ENCODE peak calls at places on chromosomes 4 and X, in six cellular contexts. One of them, this sample, is unnamed.

GRCh38 chr4:56250801-56251200 is 136.5 kb downstream of the AASDH start:
- DNase-seq in PC-3: no peak
- DNase-seq in CD4-positive, alpha-beta T cell: no peak
- DNase-seq in dorsolateral prefrontal cortex: no peak
- DNase-seq in fibroblast of lung: no peak
- DNase-seq in AG09309: no peak
- DNase-seq in this sample: no peak

GRCh38 chrX:123504047-123504446 is 228.8 kb downstream of the THOC2 start:
- DNase-seq in PC-3: no peak
- DNase-seq in CD4-positive, alpha-beta T cell: no peak
- DNase-seq in dorsolateral prefrontal cortex: no peak
- DNase-seq in fibroblast of lung: no peak
- DNase-seq in AG09309: no peak
- DNase-seq in this sample: no peak

GRCh38 chr4:81428002-81428401 is 43.7 kb downstream of the RASGEF1B start:
- DNase-seq in PC-3: no peak
- DNase-seq in CD4-positive, alpha-beta T cell: no peak
- DNase-seq in dorsolateral prefrontal cortex: no peak
- DNase-seq in fibroblast of lung: no peak
- DNase-seq in AG09309: no peak
- DNase-seq in this sample: no peak

GRCh38 chr4:8435656-8436121 is 4.8 kb downstream of the ACOX3 start:
- DNase-seq in PC-3: no peak
- DNase-seq in CD4-positive, alpha-beta T cell: peak
- DNase-seq in dorsolateral prefrontal cortex: no peak
- DNase-seq in fibroblast of lung: peak
- DNase-seq in AG09309: no peak
- DNase-seq in this sample: peak

GRCh38 chr4:132228676-132229075 is 920.4 kb upstream of the PCDH10 start:
- DNase-seq in PC-3: no peak
- DNase-seq in CD4-positive, alpha-beta T cell: no peak
- DNase-seq in dorsolateral prefrontal cortex: no peak
- DNase-seq in fibroblast of lung: no peak
- DNase-seq in AG09309: no peak
- DNase-seq in this sample: no peak

GRCh38 chr4:134585972-134586371 is 384.4 kb upstream of the PABPC4L start:
- DNase-seq in PC-3: no peak
- DNase-seq in CD4-positive, alpha-beta T cell: no peak
- DNase-seq in dorsolateral prefrontal cortex: no peak
- DNase-seq in fibroblast of lung: no peak
- DNase-seq in AG09309: no peak
- DNase-seq in this sample: no peak

GRCh38 chr4:52701207-52701606 is 42.1 kb upstream of the USP46 start:
- DNase-seq in PC-3: no peak
- DNase-seq in CD4-positive, alpha-beta T cell: no peak
- DNase-seq in dorsolateral prefrontal cortex: no peak
- DNase-seq in fibroblast of lung: no peak
- DNase-seq in AG09309: no peak
- DNase-seq in this sample: peak

GRCh38 chr4:157701695-157701994 is 471.2 kb downstream of the GASK1B start:
- DNase-seq in PC-3: peak
- DNase-seq in CD4-positive, alpha-beta T cell: no peak
- DNase-seq in dorsolateral prefrontal cortex: no peak
- DNase-seq in fibroblast of lung: no peak
- DNase-seq in AG09309: no peak
- DNase-seq in this sample: no peak

GRCh38 chr4:81499840-81500239 is 28.1 kb upstream of the RASGEF1B start:
- DNase-seq in PC-3: no peak
- DNase-seq in CD4-positive, alpha-beta T cell: no peak
- DNase-seq in dorsolateral prefrontal cortex: no peak
- DNase-seq in fibroblast of lung: no peak
- DNase-seq in AG09309: no peak
- DNase-seq in this sample: no peak

GRCh38 chrX:53116101-53116500 is 22.2 kb downstream of the KANTR start:
- DNase-seq in PC-3: no peak
- DNase-seq in CD4-positive, alpha-beta T cell: no peak
- DNase-seq in dorsolateral prefrontal cortex: no peak
- DNase-seq in fibroblast of lung: peak
- DNase-seq in AG09309: no peak
- DNase-seq in this sample: no peak

GRCh38 chr4:168612435-168613139 is 115.7 kb downstream of the PALLD start:
- DNase-seq in PC-3: peak
- DNase-seq in CD4-positive, alpha-beta T cell: no peak
- DNase-seq in dorsolateral prefrontal cortex: no peak
- DNase-seq in fibroblast of lung: peak
- DNase-seq in AG09309: no peak
- DNase-seq in this sample: no peak

GRCh38 chr4:126182801-126183200 is 868.0 kb downstream of the FAT4 start:
- DNase-seq in PC-3: no peak
- DNase-seq in CD4-positive, alpha-beta T cell: no peak
- DNase-seq in dorsolateral prefrontal cortex: no peak
- DNase-seq in fibroblast of lung: peak
- DNase-seq in AG09309: no peak
- DNase-seq in this sample: no peak

GRCh38 chr4:174437324-174437723 is 85.0 kb downstream of the HPGD start:
- DNase-seq in PC-3: peak
- DNase-seq in CD4-positive, alpha-beta T cell: no peak
- DNase-seq in dorsolateral prefrontal cortex: no peak
- DNase-seq in fibroblast of lung: peak
- DNase-seq in AG09309: peak
- DNase-seq in this sample: no peak

GRCh38 chr4:75547647-75548387 is 8.0 kb upstream of the ODAPH start:
- DNase-seq in PC-3: no peak
- DNase-seq in CD4-positive, alpha-beta T cell: no peak
- DNase-seq in dorsolateral prefrontal cortex: no peak
- DNase-seq in fibroblast of lung: peak
- DNase-seq in AG09309: no peak
- DNase-seq in this sample: no peak

GRCh38 chr4:98996056-98996941 is 778 bp downstream of the METAP1 start:
- DNase-seq in PC-3: peak
- DNase-seq in CD4-positive, alpha-beta T cell: no peak
- DNase-seq in dorsolateral prefrontal cortex: no peak
- DNase-seq in fibroblast of lung: peak
- DNase-seq in AG09309: no peak
- DNase-seq in this sample: peak

GRCh38 chr4:165461176-165461835 is 82.5 kb downstream of the CPE start:
- DNase-seq in PC-3: no peak
- DNase-seq in CD4-positive, alpha-beta T cell: no peak
- DNase-seq in dorsolateral prefrontal cortex: no peak
- DNase-seq in fibroblast of lung: peak
- DNase-seq in AG09309: peak
- DNase-seq in this sample: no peak

GRCh38 chr4:47945930-47946726 is 31.7 kb upstream of the NFXL1 start:
- DNase-seq in PC-3: no peak
- DNase-seq in CD4-positive, alpha-beta T cell: no peak
- DNase-seq in dorsolateral prefrontal cortex: no peak
- DNase-seq in fibroblast of lung: no peak
- DNase-seq in AG09309: no peak
- DNase-seq in this sample: no peak
- TF ChIP-seq CTCF in PC-3: no peak
- TF ChIP-seq CTCF in CD4-positive, alpha-beta T cell: no peak
- TF ChIP-seq CTCF in dorsolateral prefrontal cortex: no peak
- TF ChIP-seq CTCF in fibroblast of lung: peak
- TF ChIP-seq CTCF in AG09309: no peak
- TF ChIP-seq CTCF in this sample: no peak

GRCh38 chrX:34612036-34612435 is 45.0 kb downstream of the TMEM47 start:
- DNase-seq in PC-3: no peak
- DNase-seq in CD4-positive, alpha-beta T cell: no peak
- DNase-seq in dorsolateral prefrontal cortex: no peak
- DNase-seq in fibroblast of lung: peak
- DNase-seq in AG09309: no peak
- DNase-seq in this sample: no peak
- TF ChIP-seq CTCF in PC-3: no peak
- TF ChIP-seq CTCF in CD4-positive, alpha-beta T cell: no peak
- TF ChIP-seq CTCF in dorsolateral prefrontal cortex: no peak
- TF ChIP-seq CTCF in fibroblast of lung: no peak
- TF ChIP-seq CTCF in AG09309: no peak
- TF ChIP-seq CTCF in this sample: no peak

GRCh38 chr4:70530997-70531396 is 12.6 kb downstream of the AMTN start:
- DNase-seq in PC-3: no peak
- DNase-seq in CD4-positive, alpha-beta T cell: no peak
- DNase-seq in dorsolateral prefrontal cortex: no peak
- DNase-seq in fibroblast of lung: no peak
- DNase-seq in AG09309: no peak
- DNase-seq in this sample: no peak

GRCh38 chr4:70533791-70534190 is 15.4 kb downstream of the AMTN start:
- DNase-seq in PC-3: no peak
- DNase-seq in CD4-positive, alpha-beta T cell: no peak
- DNase-seq in dorsolateral prefrontal cortex: no peak
- DNase-seq in fibroblast of lung: no peak
- DNase-seq in AG09309: no peak
- DNase-seq in this sample: no peak

GRCh38 chr4:70533211-70533610 is 14.8 kb downstream of the AMTN start:
- DNase-seq in PC-3: no peak
- DNase-seq in CD4-positive, alpha-beta T cell: no peak
- DNase-seq in dorsolateral prefrontal cortex: no peak
- DNase-seq in fibroblast of lung: no peak
- DNase-seq in AG09309: no peak
- DNase-seq in this sample: no peak

DNA sequence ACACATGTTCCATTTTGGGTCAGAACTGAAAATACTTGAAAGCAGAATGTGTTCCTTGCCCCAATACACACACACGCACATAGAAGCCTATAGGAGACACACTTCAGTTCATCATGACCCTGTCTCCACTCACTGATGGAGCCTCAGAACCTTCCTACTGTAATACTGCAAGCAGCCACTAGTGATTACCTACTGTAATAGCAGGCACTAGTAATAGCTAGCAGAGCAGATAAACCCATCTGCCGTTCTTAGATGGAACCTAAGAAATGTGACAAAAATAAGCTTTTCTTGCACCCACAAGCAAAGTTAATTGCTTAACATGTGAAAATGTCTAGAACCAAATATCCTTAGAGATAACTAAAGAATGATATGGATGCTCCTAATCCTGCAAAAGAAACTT is 13.6 kb downstream of the AMTN start:
- DNase-seq in PC-3: peak
- DNase-seq in CD4-positive, alpha-beta T cell: no peak
- DNase-seq in dorsolateral prefrontal cortex: no peak
- DNase-seq in fibroblast of lung: no peak
- DNase-seq in AG09309: no peak
- DNase-seq in this sample: no peak
- TF ChIP-seq CTCF in PC-3: peak
- TF ChIP-seq CTCF in CD4-positive, alpha-beta T cell: no peak
- TF ChIP-seq CTCF in dorsolateral prefrontal cortex: no peak
- TF ChIP-seq CTCF in fibroblast of lung: no peak
- TF ChIP-seq CTCF in AG09309: peak
- TF ChIP-seq CTCF in this sample: no peak

GRCh38 chr4:182808673-182809416 is 108.3 kb downstream of the DCTD start:
- DNase-seq in PC-3: peak
- DNase-seq in CD4-positive, alpha-beta T cell: peak
- DNase-seq in dorsolateral prefrontal cortex: no peak
- DNase-seq in fibroblast of lung: no peak
- DNase-seq in AG09309: peak
- DNase-seq in this sample: peak

GRCh38 chr4:182810103-182810605 is 107.0 kb downstream of the DCTD start:
- DNase-seq in PC-3: no peak
- DNase-seq in CD4-positive, alpha-beta T cell: no peak
- DNase-seq in dorsolateral prefrontal cortex: no peak
- DNase-seq in fibroblast of lung: no peak
- DNase-seq in AG09309: no peak
- DNase-seq in this sample: no peak

GRCh38 chr4:182807841-182808548 is 109.2 kb downstream of the DCTD start:
- DNase-seq in PC-3: no peak
- DNase-seq in CD4-positive, alpha-beta T cell: no peak
- DNase-seq in dorsolateral prefrontal cortex: no peak
- DNase-seq in fibroblast of lung: no peak
- DNase-seq in AG09309: no peak
- DNase-seq in this sample: no peak

GRCh38 chr4:182807346-182807745 is 109.8 kb downstream of the DCTD start:
- DNase-seq in PC-3: no peak
- DNase-seq in CD4-positive, alpha-beta T cell: no peak
- DNase-seq in dorsolateral prefrontal cortex: no peak
- DNase-seq in fibroblast of lung: no peak
- DNase-seq in AG09309: no peak
- DNase-seq in this sample: no peak

DNA sequence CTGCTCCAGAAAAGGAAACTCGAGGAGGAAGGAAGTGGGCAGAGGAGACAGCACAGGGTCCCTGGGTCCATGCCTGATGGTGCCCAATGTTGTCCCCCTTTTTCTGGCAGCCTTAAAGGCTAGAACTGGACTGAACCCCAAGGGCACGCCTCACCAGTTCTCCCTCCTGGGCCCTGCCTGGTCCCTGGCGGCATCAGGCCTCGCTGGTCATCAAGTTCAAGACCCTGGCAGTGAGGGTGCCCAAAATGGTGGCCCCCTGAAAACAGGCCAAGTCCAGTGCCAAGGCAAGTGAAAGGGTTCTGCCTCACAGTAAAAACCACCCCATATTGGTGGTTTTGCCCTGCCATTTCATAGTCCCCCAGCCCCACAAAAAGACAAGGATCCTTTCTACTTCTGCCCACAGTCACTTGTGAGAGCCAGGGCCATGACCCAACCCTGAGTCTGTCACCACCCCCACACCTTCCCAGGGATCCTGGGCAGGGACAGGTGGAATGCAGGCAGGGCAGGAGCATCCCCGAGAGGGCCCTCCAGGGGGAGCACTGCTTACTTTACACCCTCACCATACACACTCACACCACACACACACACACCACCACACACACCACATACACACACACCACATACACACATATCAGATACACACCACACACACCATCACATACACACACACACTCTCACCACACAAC is 107.6 kb downstream of the DCTD start:
- DNase-seq in PC-3: peak
- DNase-seq in CD4-positive, alpha-beta T cell: no peak
- DNase-seq in dorsolateral prefrontal cortex: no peak
- DNase-seq in fibroblast of lung: no peak
- DNase-seq in AG09309: no peak
- DNase-seq in this sample: peak
- TF ChIP-seq CTCF in PC-3: peak
- TF ChIP-seq CTCF in CD4-positive, alpha-beta T cell: no peak
- TF ChIP-seq CTCF in dorsolateral prefrontal cortex: no peak
- TF ChIP-seq CTCF in fibroblast of lung: no peak
- TF ChIP-seq CTCF in AG09309: peak
- TF ChIP-seq CTCF in this sample: peak

GRCh38 chr4:10096201-10096975 is 20.2 kb downstream of the WDR1 start:
- DNase-seq in PC-3: peak
- DNase-seq in CD4-positive, alpha-beta T cell: peak
- DNase-seq in dorsolateral prefrontal cortex: no peak
- DNase-seq in fibroblast of lung: peak
- DNase-seq in AG09309: peak
- DNase-seq in this sample: peak
- TF ChIP-seq CTCF in PC-3: no peak
- TF ChIP-seq CTCF in CD4-positive, alpha-beta T cell: no peak
- TF ChIP-seq CTCF in dorsolateral prefrontal cortex: no peak
- TF ChIP-seq CTCF in fibroblast of lung: no peak
- TF ChIP-seq CTCF in AG09309: no peak
- TF ChIP-seq CTCF in this sample: no peak

GRCh38 chrX:80282535-80282934 is 137.7 kb upstream of the TENT5D start:
- DNase-seq in PC-3: peak
- DNase-seq in CD4-positive, alpha-beta T cell: no peak
- DNase-seq in dorsolateral prefrontal cortex: no peak
- DNase-seq in fibroblast of lung: no peak
- DNase-seq in AG09309: no peak
- DNase-seq in this sample: no peak

GRCh38 chrX:80290834-80291233 is 129.4 kb upstream of the TENT5D start:
- DNase-seq in PC-3: no peak
- DNase-seq in CD4-positive, alpha-beta T cell: no peak
- DNase-seq in dorsolateral prefrontal cortex: no peak
- DNase-seq in fibroblast of lung: no peak
- DNase-seq in AG09309: no peak
- DNase-seq in this sample: no peak

GRCh38 chrX:80285131-80285773 is 135.0 kb upstream of the TENT5D start:
- DNase-seq in PC-3: peak
- DNase-seq in CD4-positive, alpha-beta T cell: no peak
- DNase-seq in dorsolateral prefrontal cortex: no peak
- DNase-seq in fibroblast of lung: no peak
- DNase-seq in AG09309: peak
- DNase-seq in this sample: peak
- TF ChIP-seq CTCF in PC-3: peak
- TF ChIP-seq CTCF in CD4-positive, alpha-beta T cell: no peak
- TF ChIP-seq CTCF in dorsolateral prefrontal cortex: no peak
- TF ChIP-seq CTCF in fibroblast of lung: no peak
- TF ChIP-seq CTCF in AG09309: peak
- TF ChIP-seq CTCF in this sample: peak